ENCODE peak calls at places on chromosomes 2 and 18, in four cellular contexts. A, R, H and U are unnamed samples.

GRCh38 chr2:173229086-173229485 is 125.6 kb upstream of the CDCA7 start:
- DNase-seq in A (no peak), H (no peak), R (no peak), U (no peak)

GRCh38 chr2:85413592-85414421 is 3.6 kb upstream of the CAPG start:
- DNase-seq in H (peak), R (no peak), A (no peak), U (peak)

GRCh38 chr2:118853129-118853640 is 5.7 kb upstream of the EN1 start:
- DNase-seq in A (no peak), H (no peak), R (no peak), U (no peak)

GRCh38 chr2:67669796-67670195 is 272.7 kb downstream of the ETAA1 start:
- DNase-seq in H (no peak), R (no peak), A (no peak), U (no peak)

GRCh38 chr2:85713836-85714235 is 19.7 kb downstream of the GNLY start:
- DNase-seq in H (no peak), R (no peak), A (peak), U (no peak)

GRCh38 chr2:132670104-132670960 is at the start of gene LYPD1:
- DNase-seq in H (peak), R (no peak), A (peak), U (peak)

GRCh38 chr2:13821255-13821880 is 811.1 kb upstream of the LRATD1 start:
- DNase-seq in A (no peak), H (no peak), R (no peak), U (no peak)

GRCh38 chr18:11963991-11964484 is 17.3 kb upstream of the IMPA2 start:
- DNase-seq in A (no peak), R (no peak), H (no peak), U (no peak)

GRCh38 chr2:85995648-85996529 is 107.1 kb upstream of the ST3GAL5 start:
- DNase-seq in A (no peak), H (no peak), R (no peak), U (no peak)

GRCh38 chr2:226669905-226670304 is 129.7 kb downstream of the IRS1 start:
- DNase-seq in R (no peak), A (no peak), H (no peak), U (no peak)

GRCh38 chr2:158936978-158937377 is 31.5 kb upstream of the TANC1 start:
- DNase-seq in A (no peak), H (no peak), R (no peak), U (peak)